ENCODE peak calls at places on chromosomes 16 and 17, in four cellular contexts. One of them, this sample, is unnamed.

GRCh38 chr17:915416-916201 is 64.0 kb downstream of the NXN start:
- DNase-seq in DND-41: no peak
- DNase-seq in body of pancreas: no peak
- DNase-seq in upper lobe of right lung: no peak
- DNase-seq in this sample: no peak

GRCh38 chr16:23948949-23949392 is 113.2 kb downstream of the PRKCB start:
- DNase-seq in DND-41: no peak
- DNase-seq in body of pancreas: peak
- DNase-seq in upper lobe of right lung: no peak
- DNase-seq in this sample: no peak

GRCh38 chr16:51441331-51441730 is 290.3 kb upstream of the SALL1 start:
- DNase-seq in DND-41: no peak
- DNase-seq in body of pancreas: no peak
- DNase-seq in upper lobe of right lung: no peak
- DNase-seq in this sample: no peak

GRCh38 chr16:31079342-31079944 is 5.2 kb downstream of the ZNF646 start:
- DNase-seq in DND-41: no peak
- DNase-seq in body of pancreas: no peak
- DNase-seq in upper lobe of right lung: no peak
- DNase-seq in this sample: no peak

GRCh38 chr17:14297161-14297851 is 3.6 kb upstream of the HS3ST3B1 start:
- DNase-seq in DND-41: no peak
- DNase-seq in body of pancreas: peak
- DNase-seq in upper lobe of right lung: peak
- DNase-seq in this sample: peak

GRCh38 chr17:8832711-8833352 is 33.7 kb upstream of the MFSD6L start:
- DNase-seq in DND-41: peak
- DNase-seq in body of pancreas: peak
- DNase-seq in upper lobe of right lung: no peak
- DNase-seq in this sample: peak

GRCh38 chr17:19569785-19570496 is 36.3 kb downstream of the SLC47A1 start:
- DNase-seq in DND-41: no peak
- DNase-seq in body of pancreas: no peak
- DNase-seq in upper lobe of right lung: no peak
- DNase-seq in this sample: no peak

GRCh38 chr16:82755570-82756282 is 129.0 kb downstream of the CDH13 start:
- DNase-seq in DND-41: no peak
- DNase-seq in body of pancreas: no peak
- DNase-seq in upper lobe of right lung: no peak
- DNase-seq in this sample: no peak

GRCh38 chr17:33595783-33596182 is 302.7 kb upstream of the ASIC2 start:
- DNase-seq in DND-41: no peak
- DNase-seq in body of pancreas: no peak
- DNase-seq in upper lobe of right lung: no peak
- DNase-seq in this sample: no peak

GRCh38 chr17:81845881-81846742 is 11.3 kb upstream of the PPP1R27 start:
- DNase-seq in DND-41: no peak
- DNase-seq in body of pancreas: no peak
- DNase-seq in upper lobe of right lung: no peak
- DNase-seq in this sample: no peak

GRCh38 chr17:49076575-49077384 is 55.8 kb upstream of the B4GALNT2 start:
- DNase-seq in DND-41: no peak
- DNase-seq in body of pancreas: no peak
- DNase-seq in upper lobe of right lung: no peak
- DNase-seq in this sample: no peak

GRCh38 chr17:50467114-50467854 is 1.4 kb downstream of the CHAD start:
- DNase-seq in DND-41: no peak
- DNase-seq in body of pancreas: no peak
- DNase-seq in upper lobe of right lung: no peak
- DNase-seq in this sample: no peak

GRCh38 chr17:50469671-50470305 is 1.1 kb upstream of the CHAD start:
- DNase-seq in DND-41: no peak
- DNase-seq in body of pancreas: no peak
- DNase-seq in upper lobe of right lung: no peak
- DNase-seq in this sample: peak

GRCh38 chr17:50467855-50468119 is 893 bp downstream of the CHAD start:
- DNase-seq in DND-41: no peak
- DNase-seq in body of pancreas: no peak
- DNase-seq in upper lobe of right lung: no peak
- DNase-seq in this sample: no peak

GRCh38 chr17:50469005-50469605 is 425 bp upstream of the CHAD start:
- DNase-seq in DND-41: no peak
- DNase-seq in body of pancreas: no peak
- DNase-seq in upper lobe of right lung: no peak
- DNase-seq in this sample: no peak

DNA sequence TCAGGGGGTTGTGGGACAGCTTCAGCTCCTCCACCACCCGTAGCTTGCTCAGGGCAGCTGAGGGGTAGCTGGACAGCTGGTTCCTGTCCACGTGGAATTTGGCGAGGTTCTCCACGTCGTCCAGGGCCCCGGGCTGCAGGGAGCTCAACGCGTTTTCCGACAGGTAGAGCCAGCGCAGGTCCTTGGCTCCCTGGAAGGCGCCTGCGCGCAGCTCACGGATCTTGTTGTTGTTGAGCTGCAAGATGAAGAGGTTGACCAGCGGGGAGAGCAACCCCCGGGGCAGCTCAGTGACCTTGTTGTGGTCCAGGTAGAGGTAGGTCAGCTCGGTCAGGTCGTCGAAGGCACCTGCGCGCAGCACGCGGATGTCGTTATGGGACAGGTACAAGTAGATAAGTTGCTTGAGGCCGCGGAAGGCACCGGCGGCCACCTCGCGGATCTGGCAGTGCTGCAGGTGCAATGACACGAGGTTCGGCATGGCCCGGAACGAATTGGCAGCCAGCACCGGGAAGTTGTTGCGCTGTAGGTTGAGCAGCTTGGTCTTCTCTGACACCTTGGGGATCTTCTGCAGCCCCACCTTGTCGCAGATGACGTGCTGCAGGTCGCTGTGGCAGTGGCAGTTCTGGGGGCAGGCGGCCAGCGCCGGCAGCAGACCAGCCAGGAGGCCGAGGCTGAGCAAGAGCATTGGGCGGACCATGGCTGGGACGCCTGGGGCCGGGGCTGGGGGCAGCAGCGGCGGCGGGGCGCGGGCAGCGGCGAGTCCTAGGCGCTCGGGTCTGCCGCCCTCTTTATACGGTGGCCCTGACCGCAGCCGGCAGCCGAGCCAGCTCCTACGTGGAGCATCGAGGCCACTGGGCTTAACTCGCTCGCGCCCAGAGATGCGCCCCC is at the start of gene CHAD:
- DNase-seq in DND-41: no peak
- DNase-seq in body of pancreas: no peak
- DNase-seq in upper lobe of right lung: no peak
- DNase-seq in this sample: no peak
- H3K4me3 ChIP-seq in DND-41: no peak
- H3K4me3 ChIP-seq in body of pancreas: no peak
- H3K4me3 ChIP-seq in upper lobe of right lung: peak
- H3K4me3 ChIP-seq in this sample: peak

GRCh38 chr16:69834817-69835477 is 72.8 kb downstream of the WWP2 start:
- DNase-seq in DND-41: no peak
- DNase-seq in body of pancreas: no peak
- DNase-seq in upper lobe of right lung: no peak
- DNase-seq in this sample: no peak
- H3K27ac ChIP-seq in DND-41: no peak
- H3K27ac ChIP-seq in body of pancreas: peak
- H3K27ac ChIP-seq in upper lobe of right lung: no peak
- H3K27ac ChIP-seq in this sample: no peak

GRCh38 chr17:72033311-72033710 is 87.5 kb upstream of the SOX9 start:
- DNase-seq in DND-41: no peak
- DNase-seq in body of pancreas: no peak
- DNase-seq in upper lobe of right lung: no peak
- DNase-seq in this sample: no peak

GRCh38 chr17:72034000-72034399 is 86.8 kb upstream of the SOX9 start:
- DNase-seq in DND-41: no peak
- DNase-seq in body of pancreas: no peak
- DNase-seq in upper lobe of right lung: no peak
- DNase-seq in this sample: no peak

GRCh38 chr17:72031219-72031906 is 89.5 kb upstream of the SOX9 start:
- DNase-seq in DND-41: no peak
- DNase-seq in body of pancreas: no peak
- DNase-seq in upper lobe of right lung: no peak
- DNase-seq in this sample: no peak

GRCh38 chr17:72025113-72025512 is 95.7 kb upstream of the SOX9 start:
- DNase-seq in DND-41: no peak
- DNase-seq in body of pancreas: no peak
- DNase-seq in upper lobe of right lung: no peak
- DNase-seq in this sample: no peak

GRCh38 chr17:72030067-72030899 is 90.5 kb upstream of the SOX9 start:
- DNase-seq in DND-41: no peak
- DNase-seq in body of pancreas: peak
- DNase-seq in upper lobe of right lung: peak
- DNase-seq in this sample: peak
- TF ChIP-seq CTCF in DND-41: no peak
- TF ChIP-seq CTCF in body of pancreas: peak
- TF ChIP-seq CTCF in upper lobe of right lung: peak
- TF ChIP-seq CTCF in this sample: no peak

DNA sequence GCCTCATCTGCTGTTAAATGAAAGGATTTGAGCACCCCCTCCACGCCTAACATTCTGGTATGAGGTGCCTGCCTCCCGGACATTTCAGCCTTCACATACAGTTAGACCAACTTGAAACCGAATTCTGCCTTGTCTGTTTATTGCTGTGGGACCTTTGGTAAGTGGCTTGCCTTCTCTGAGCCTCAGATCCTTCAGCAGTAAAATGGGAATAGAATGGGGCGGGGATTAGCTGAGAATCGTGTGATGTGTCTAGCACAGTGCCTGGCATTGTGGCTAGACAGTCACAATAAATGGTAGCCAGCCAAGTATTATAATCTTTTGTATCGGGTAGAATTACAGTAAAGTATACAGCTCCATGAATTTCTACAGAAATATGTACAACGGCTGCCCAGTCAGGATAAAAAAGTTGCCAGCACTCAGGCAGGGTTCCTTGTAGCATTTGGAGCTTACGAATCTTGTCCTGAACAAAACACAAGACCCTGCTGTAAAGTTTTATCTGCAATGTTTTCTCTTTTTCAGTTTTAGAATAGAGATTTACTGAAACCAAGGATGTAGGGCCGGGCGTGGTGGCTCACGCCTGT is 781 bp downstream of the TMC7 start:
- DNase-seq in DND-41: no peak
- DNase-seq in body of pancreas: no peak
- DNase-seq in upper lobe of right lung: no peak
- DNase-seq in this sample: no peak
- H3K4me3 ChIP-seq in DND-41: no peak
- H3K4me3 ChIP-seq in body of pancreas: no peak
- H3K4me3 ChIP-seq in upper lobe of right lung: peak
- H3K4me3 ChIP-seq in this sample: peak

GRCh38 chr17:59844884-59845594 is 47.7 kb downstream of the TUBD1 start:
- DNase-seq in DND-41: no peak
- DNase-seq in body of pancreas: no peak
- DNase-seq in upper lobe of right lung: no peak
- DNase-seq in this sample: no peak

GRCh38 chr17:59846391-59847165 is 46.2 kb downstream of the TUBD1 start:
- DNase-seq in DND-41: no peak
- DNase-seq in body of pancreas: peak
- DNase-seq in upper lobe of right lung: peak
- DNase-seq in this sample: no peak

GRCh38 chr17:59845595-59846390 is 47.0 kb downstream of the TUBD1 start:
- DNase-seq in DND-41: no peak
- DNase-seq in body of pancreas: peak
- DNase-seq in upper lobe of right lung: no peak
- DNase-seq in this sample: peak

GRCh38 chr17:59848778-59849177 is 44.0 kb downstream of the TUBD1 start:
- DNase-seq in DND-41: peak
- DNase-seq in body of pancreas: peak
- DNase-seq in upper lobe of right lung: peak
- DNase-seq in this sample: peak

GRCh38 chr17:59848385-59848668 is 44.4 kb downstream of the TUBD1 start:
- DNase-seq in DND-41: no peak
- DNase-seq in body of pancreas: peak
- DNase-seq in upper lobe of right lung: no peak
- DNase-seq in this sample: no peak
- H3K27ac ChIP-seq in DND-41: no peak
- H3K27ac ChIP-seq in body of pancreas: peak
- H3K27ac ChIP-seq in upper lobe of right lung: peak
- H3K27ac ChIP-seq in this sample: peak

DNA sequence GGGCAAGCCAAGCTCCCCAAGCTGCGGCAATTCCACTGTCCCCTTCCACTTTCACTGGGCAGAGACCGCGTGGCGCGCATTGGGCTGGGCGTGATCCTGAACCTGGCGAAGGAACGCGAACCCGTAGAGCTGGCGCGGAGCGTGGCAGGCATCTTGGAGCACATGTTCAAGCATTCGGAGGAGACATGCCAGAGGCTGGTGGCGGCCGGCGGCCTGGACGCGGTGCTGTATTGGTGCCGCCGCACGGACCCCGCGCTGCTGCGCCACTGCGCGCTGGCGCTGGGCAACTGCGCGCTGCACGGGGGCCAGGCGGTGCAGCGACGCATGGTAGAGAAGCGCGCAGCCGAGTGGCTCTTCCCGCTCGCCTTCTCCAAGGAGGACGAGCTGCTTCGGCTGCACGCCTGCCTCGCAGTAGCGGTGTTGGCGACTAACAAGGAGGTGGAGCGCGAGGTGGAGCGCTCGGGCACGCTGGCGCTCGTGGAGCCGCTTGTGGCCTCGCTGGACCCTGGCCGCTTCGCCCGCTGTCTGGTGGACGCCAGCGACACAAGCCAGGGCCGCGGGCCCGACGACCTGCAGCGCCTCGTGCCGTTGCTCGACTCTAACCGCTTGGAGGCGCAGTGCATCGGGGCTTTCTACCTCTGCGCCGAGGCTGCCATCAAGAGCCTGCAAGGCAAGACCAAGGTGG is 9.8 kb downstream of the SARM1 start:
- DNase-seq in DND-41: no peak
- DNase-seq in body of pancreas: no peak
- DNase-seq in upper lobe of right lung: peak
- DNase-seq in this sample: peak
- TF ChIP-seq CTCF in DND-41: no peak
- TF ChIP-seq CTCF in body of pancreas: no peak
- TF ChIP-seq CTCF in upper lobe of right lung: peak
- TF ChIP-seq CTCF in this sample: peak

GRCh38 chr17:3763777-3764170 is 37.2 kb downstream of the ITGAE start:
- DNase-seq in DND-41: no peak
- DNase-seq in body of pancreas: no peak
- DNase-seq in upper lobe of right lung: no peak
- DNase-seq in this sample: no peak
- H3K4me3 ChIP-seq in DND-41: no peak
- H3K4me3 ChIP-seq in body of pancreas: no peak
- H3K4me3 ChIP-seq in upper lobe of right lung: peak
- H3K4me3 ChIP-seq in this sample: peak

This sample was measured in lower lobe of right lung.